ENCODE peak calls at places on chromosomes 1 and 21, in four cellular contexts. C is GM23248, F is mesenchymal stem cell, K is HCT116. X is an unnamed sample.

GRCh38 chr1:210557426-210558077 is 228.8 kb downstream of the HHAT start:
- DNase-seq in C (no peak), F (no peak), K (no peak), X (no peak)

GRCh38 chr1:101137144-101138126 is 99.4 kb upstream of the S1PR1 start:
- DNase-seq in F (peak; percentile 58), K (no peak), C (peak; percentile 82), X (no peak)

GRCh38 chr1:248810727-248811513 is 14.8 kb downstream of the SH3BP5L start:
- DNase-seq in C (peak; percentile 42), K (no peak), F (no peak), X (no peak)

GRCh38 chr21:41965045-41965444 is 11.2 kb upstream of the C2CD2 start:
- DNase-seq in F (no peak), K (no peak), C (no peak), X (no peak)

GRCh38 chr1:219660666-219661463 is 48.0 kb upstream of the ZC3H11B start:
- DNase-seq in K (peak; percentile 87), F (peak; percentile 86), C (peak; percentile 75), X (peak; percentile 56)

GRCh38 chr1:199808110-199808870 is 219.2 kb upstream of the NR5A2 start:
- DNase-seq in K (no peak), F (no peak), C (peak; percentile 70), X (no peak)

GRCh38 chr1:84998642-84999280 is 1.8 kb upstream of the MCOLN2 start:
- DNase-seq in K (no peak), C (peak; percentile 18), F (peak; percentile 17), X (no peak)

GRCh38 chr1:85501355-85501898 is 36.5 kb upstream of the DDAH1 start:
- DNase-seq in C (no peak), F (no peak), K (no peak), X (no peak)

GRCh38 chr1:1985375-1986050 is 18.1 kb downstream of the CFAP74 start:
- DNase-seq in K (no peak), F (no peak), C (no peak), X (no peak)

GRCh38 chr1:99005142-99005491 is 456 bp upstream of the PLPPR5 start:
- DNase-seq in C (peak; percentile 38), K (no peak), F (peak; percentile 15), X (no peak)

GRCh38 chr1:53175302-53175913 is 21.2 kb upstream of the CPT2 start:
- DNase-seq in K (no peak), F (no peak), C (peak; percentile 92), X (no peak)

GRCh38 chr1:38613996-38614395 is 245.6 kb downstream of the RRAGC start:
- DNase-seq in C (no peak), K (no peak), F (no peak), X (no peak)

GRCh38 chr1:78275906-78276690 is 214.7 kb upstream of the PTGFR start:
- DNase-seq in C (no peak), F (no peak), K (no peak), X (no peak)

GRCh38 chr1:24897263-24898151 is 32.6 kb downstream of the RUNX3 start:
- DNase-seq in K (no peak), F (no peak), C (no peak), X (no peak)

GRCh38 chr1:181033799-181034391 is at the start of gene MR1:
- DNase-seq in C (peak; percentile 88), F (peak; percentile 88), K (peak; percentile 81), X (peak; percentile 50)

GRCh38 chr1:26023826-26024225 is 2.3 kb downstream of the EXTL1 start:
- DNase-seq in F (no peak), K (no peak), C (no peak), X (no peak)

GRCh38 chr1:6464514-6464836 is 1.5 kb downstream of the TNFRSF25 start:
- DNase-seq in K (no peak), F (no peak), C (no peak), X (no peak)

GRCh38 chr1:86915737-86916235 is 1.4 kb downstream of the HS2ST1 start:
- DNase-seq in C (peak; percentile 15), F (no peak), K (no peak), X (no peak)

GRCh38 chr1:67723620-67724019 is 38.6 kb downstream of the GADD45A start:
- DNase-seq in C (peak; percentile 91), K (no peak), F (no peak), X (peak; percentile 21)

GRCh38 chr1:220708244-220708643 is 18.1 kb downstream of the C1orf115 start:
- DNase-seq in K (no peak), F (no peak), C (no peak), X (no peak)

GRCh38 chr1:153540394-153541361 is at the start of gene S100A5:
- DNase-seq in C (peak; percentile 71), F (no peak), K (no peak), X (peak; percentile 88)

GRCh38 chr1:55679971-55680370 is 464.8 kb upstream of the USP24 start:
- DNase-seq in F (peak; percentile 38), C (peak; percentile 50), K (no peak), X (no peak)

GRCh38 chr1:243508303-243508713 is 252.5 kb downstream of the SDCCAG8 start:
- DNase-seq in F (no peak), C (no peak), K (no peak), X (peak; percentile 15)

GRCh38 chr1:99727575-99728190 is 38.8 kb downstream of the FRRS1 start:
- DNase-seq in K (no peak), F (peak; percentile 29), C (peak; percentile 39), X (no peak)

GRCh38 chr21:34185051-34185750 is 111.8 kb downstream of the MRPS6 start:
- DNase-seq in F (no peak), C (no peak), K (no peak), X (no peak)

GRCh38 chr1:111221633-111222286 is 5.8 kb upstream of the CHI3L2 start:
- DNase-seq in C (no peak), K (no peak), F (no peak), X (peak; percentile 64)

DNA sequence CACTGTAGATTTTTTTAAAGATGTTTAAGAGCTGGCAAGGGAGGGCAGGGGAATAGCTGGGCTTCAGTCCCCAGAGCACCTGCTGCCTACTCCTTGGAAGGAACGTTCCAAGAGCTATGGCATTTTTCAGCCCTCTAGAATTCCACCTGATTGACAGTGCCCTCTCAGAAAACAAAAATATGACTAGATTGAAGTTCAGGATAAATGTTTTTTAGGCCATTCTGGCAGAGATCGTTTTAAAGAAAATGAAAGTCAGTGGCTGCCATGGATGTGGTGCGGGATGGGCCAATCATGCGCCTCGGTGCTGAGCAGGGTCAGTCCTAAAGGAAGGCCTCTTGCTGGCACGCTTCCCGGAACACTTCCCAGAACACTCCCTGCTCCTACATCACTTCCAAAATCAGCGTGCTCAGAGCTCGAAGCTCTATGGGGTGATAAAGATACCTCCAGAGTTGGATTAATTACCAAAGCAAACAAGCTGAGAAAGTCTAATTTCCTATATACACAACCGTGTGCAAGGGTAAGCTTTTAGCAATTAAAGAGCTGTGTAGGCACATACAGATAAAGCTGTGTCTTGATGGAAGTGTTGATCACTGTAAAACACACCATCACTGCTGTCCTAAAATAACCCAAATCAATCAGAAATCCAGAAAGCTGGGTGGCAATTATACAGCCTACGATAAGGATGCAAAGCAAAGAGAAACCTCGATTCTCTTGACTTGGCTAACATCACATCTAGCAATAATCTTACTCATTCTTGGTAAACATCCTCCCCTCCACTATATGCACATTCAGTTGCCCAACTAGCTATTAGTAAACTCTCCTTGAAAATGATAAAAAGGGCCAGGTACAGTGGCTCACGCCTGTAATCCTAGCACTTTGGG is 34.6 kb downstream of the TGFBR3 start:
- DNase-seq in K (no peak), C (peak; percentile 86), F (peak; percentile 55), X (no peak)
- H3K27ac ChIP-seq in K (no peak overlapping the region), C (peak overlapping the region; percentile 32), F (no peak overlapping the region), X (no peak overlapping the region)

DNA sequence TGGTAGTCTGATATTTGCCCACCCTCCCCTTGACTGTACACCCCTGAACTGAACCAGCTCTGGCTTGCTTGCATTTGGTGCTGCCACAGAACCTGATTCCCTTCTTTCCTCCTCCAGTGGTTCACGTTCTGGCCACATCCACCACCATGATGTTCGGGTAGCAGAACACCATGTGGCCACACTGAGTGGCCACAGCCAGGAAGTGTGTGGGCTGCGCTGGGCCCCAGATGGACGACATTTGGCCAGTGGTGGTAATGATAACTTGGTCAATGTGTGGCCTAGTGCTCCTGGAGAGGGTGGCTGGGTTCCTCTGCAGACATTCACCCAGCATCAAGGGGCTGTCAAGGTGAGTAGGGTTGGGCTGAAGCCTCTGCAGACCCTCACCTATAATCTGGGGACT is 1.8 kb downstream of the CDC20 start:
- DNase-seq in C (no peak), F (no peak), K (no peak), X (no peak)
- H3K4me3 ChIP-seq in C (peak overlapping the region; percentile 97), F (peak overlapping the region; percentile 78), K (peak overlapping the region; percentile 91), X (no peak overlapping the region)

GRCh38 chr1:11858158-11858557 is 587 bp downstream of the NPPB start:
- DNase-seq in F (no peak), C (no peak), K (no peak), X (no peak)

GRCh38 chr1:11858613-11858967 is at the start of gene NPPB:
- DNase-seq in F (no peak), K (no peak), C (no peak), X (no peak)

GRCh38 chr1:11860083-11860482 is 1.3 kb upstream of the NPPB start:
- DNase-seq in K (no peak), C (no peak), F (no peak), X (no peak)

GRCh38 chr1:11860586-11860985 is 1.8 kb upstream of the NPPB start:
- DNase-seq in K (no peak), C (no peak), F (no peak), X (no peak)

DNA sequence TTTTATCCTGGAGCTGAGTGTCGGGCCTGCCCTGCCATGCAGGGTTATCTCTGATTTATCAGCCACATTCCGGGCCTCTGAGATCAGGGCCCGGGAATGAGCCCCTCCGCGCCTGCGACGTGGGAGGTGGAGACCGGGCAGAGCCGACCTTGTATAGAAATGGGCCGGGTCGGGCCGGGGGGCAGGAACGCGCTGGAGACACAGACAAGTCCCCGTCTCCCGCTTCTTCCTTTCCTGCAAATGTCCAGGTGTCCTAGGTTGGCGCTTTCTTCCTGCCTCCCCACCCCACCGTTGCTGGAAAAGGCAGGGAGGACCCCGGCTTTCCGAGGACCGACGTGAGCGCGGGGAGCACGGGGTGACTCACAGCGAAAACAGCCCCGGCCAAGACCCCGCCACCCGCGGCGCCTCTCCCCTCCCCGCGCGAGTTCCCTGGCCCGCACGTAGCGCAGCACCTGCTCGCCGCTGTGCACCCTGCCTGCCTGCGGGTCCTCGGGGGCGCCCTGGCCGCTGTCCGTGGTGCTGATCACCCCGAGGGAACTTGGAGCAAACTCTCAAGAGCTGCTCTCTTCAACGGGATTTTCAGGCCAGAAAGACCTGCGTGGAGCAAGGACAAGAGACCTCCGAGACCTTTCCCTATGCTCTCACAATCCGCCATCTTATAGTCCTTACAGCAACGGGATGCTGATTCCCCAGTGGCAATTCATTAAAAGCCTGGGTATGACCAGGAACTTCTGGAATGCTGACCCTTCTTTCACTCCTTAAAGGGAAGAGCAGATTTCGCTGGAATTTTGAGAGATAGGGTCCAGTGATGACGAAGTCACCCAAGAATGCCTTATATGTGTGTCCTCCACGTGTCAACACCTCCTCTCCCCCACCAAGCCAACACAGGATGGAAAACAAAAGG is 475 bp upstream of the NPPB start:
- DNase-seq in C (peak; percentile 63), K (no peak), F (peak; percentile 62), X (peak; percentile 36)
- H3K4me1 ChIP-seq in C (no peaks in the 10 kb centered on the region), K (peaks cover 4% of the 10 kb centered on the region), F (peaks cover 13% of the 10 kb centered on the region), X (no peaks in the 10 kb centered on the region)

DNA sequence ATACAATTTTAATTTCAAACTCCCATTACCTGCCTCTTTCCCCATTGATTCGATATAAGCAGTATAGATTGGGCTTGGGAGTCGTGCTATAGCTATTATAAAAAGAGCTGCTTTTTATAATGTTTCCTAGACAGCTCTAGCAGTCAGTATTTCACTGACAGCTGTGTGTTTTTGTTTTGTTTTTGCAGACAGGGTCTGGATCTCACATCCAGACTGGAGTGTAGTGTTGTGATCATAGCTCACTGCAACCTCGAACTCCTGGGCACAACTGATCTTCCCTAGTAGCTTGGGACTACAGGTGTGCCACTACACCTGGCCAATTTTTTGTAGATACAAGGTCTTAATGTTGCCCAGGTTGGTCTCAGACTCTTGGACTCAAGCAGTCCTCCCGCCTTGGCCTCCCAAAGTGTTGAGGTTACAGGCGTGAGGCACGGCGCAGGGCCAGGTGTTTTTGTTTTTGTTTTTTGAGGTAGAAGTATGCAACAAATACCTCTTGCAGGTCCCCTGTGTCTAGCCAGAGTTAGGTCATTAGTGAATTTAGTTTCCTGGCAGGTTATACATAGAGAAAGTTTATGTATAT is 1.7 kb downstream of the NASP start:
- DNase-seq in C (no peak), F (no peak), K (no peak), X (no peak)
- H3K27ac ChIP-seq in C (peak overlapping the region; percentile 81), F (no peak overlapping the region), K (no peak overlapping the region), X (peak overlapping the region; percentile 91)

X was measured in CD4-positive, CD25-positive, alpha-beta regulatory T cell.